ENCODE peak calls at places on chromosomes 7 and 10, in six cellular contexts. D is occipital lobe; U is cardiac fibroblast; F is NCI-H1436; I is HT-29; T is stimulated activated naive CD4-positive, alpha-beta T cell. L is an unnamed sample.

GRCh38 chr7:73369009-73369408 is 41.0 kb downstream of the FKBP6 start:
- DNase-seq in D (no peak), U (no peak), F (no peak), I (no peak), T (no peak), L (no peak)

GRCh38 chr10:58868736-58869435 is 307.6 kb upstream of the PHYHIPL start:
- DNase-seq in D (no peak), U (no peak), F (no peak), I (no peak), T (no peak), L (no peak)

GRCh38 chr10:119655566-119656001 is 4.4 kb downstream of the BAG3 start:
- DNase-seq in D (no peak), U (peak), F (no peak), I (peak), T (peak), L (no peak)

GRCh38 chr10:51743146-51743545 is 43.8 kb upstream of the CSTF2T start:
- DNase-seq in D (no peak), U (peak), F (no peak), I (no peak), T (no peak), L (no peak)

GRCh38 chr7:2893411-2893861 is 49.3 kb upstream of the GNA12 start:
- DNase-seq in D (no peak), U (no peak), F (no peak), I (no peak), T (no peak), L (no peak)

GRCh38 chr10:103849880-103850571 is 5.3 kb downstream of the SH3PXD2A start:
- DNase-seq in D (no peak), U (peak), F (no peak), I (no peak), T (no peak), L (no peak)

GRCh38 chr7:128839751-128840177 is 9.6 kb downstream of the FLNC start:
- DNase-seq in D (no peak), U (no peak), F (no peak), I (no peak), T (no peak), L (no peak)

GRCh38 chr7:133815677-133816210 is 311.4 kb upstream of the LRGUK start:
- DNase-seq in D (no peak), U (peak), F (no peak), I (peak), T (no peak), L (no peak)

GRCh38 chr7:112199035-112199655 is 7.1 kb downstream of the DOCK4 start:
- DNase-seq in D (no peak), U (peak), F (no peak), I (no peak), T (no peak), L (no peak)

GRCh38 chr7:140888087-140888486 is 36.6 kb downstream of the BRAF start:
- DNase-seq in D (no peak), U (no peak), F (no peak), I (no peak), T (no peak), L (no peak)

GRCh38 chr10:103193820-103194529 is 903 bp upstream of the NT5C2 start:
- DNase-seq in D (no peak), U (peak), F (no peak), I (no peak), T (no peak), L (no peak)

GRCh38 chr10:109264004-109264403 is 659.3 kb downstream of the XPNPEP1 start:
- DNase-seq in D (no peak), U (no peak), F (no peak), I (no peak), T (no peak), L (no peak)